ENCODE peak calls at places on chromosomes 5 and 9, in nine cellular contexts. M is CD8-positive, alpha-beta T cell; G is aorta; J is cardiac muscle cell; N is right atrium auricular region; Q is IMR-90; L is adipocyte; P is sigmoid colon; D is HepG2. K is an unnamed sample.
A peak's percentile ranks its signal among the peaks of the same experiment; 100 is the strongest.

GRCh38 chr5:56669534-56670483 is 145.5 kb upstream of the MAP3K1 start:
- DNase-seq in M (no peak), G (peak; percentile 83), J (peak; percentile 27), N (peak; percentile 79), Q (peak; percentile 12), L (no peak), P (peak; percentile 74), D (peak; percentile 48), K (peak; percentile 66)

GRCh38 chr9:129333961-129334743 is 156.1 kb upstream of the IER5L start:
- DNase-seq in M (no peak), G (peak; percentile 98), J (peak; percentile 93), N (peak; percentile 94), Q (peak; percentile 92), L (peak; percentile 96), P (peak; percentile 96), D (peak; percentile 94), K (peak; percentile 88)

GRCh38 chr5:2906302-2907090 is 155.0 kb upstream of the IRX2 start:
- DNase-seq in M (peak; percentile 41), G (no peak), J (no peak), N (peak; percentile 40), Q (no peak), L (no peak), P (no peak), D (no peak), K (no peak)

GRCh38 chr9:3903273-3903672 is 377.5 kb upstream of the RFX3 start:
- DNase-seq in M (no peak), G (no peak), J (no peak), N (no peak), Q (no peak), L (no peak), P (no peak), D (peak; percentile 89), K (no peak)

GRCh38 chr5:158326241-158326640 is 467.3 kb upstream of the CLINT1 start:
- DNase-seq in M (no peak), G (no peak), J (peak; percentile 4), N (no peak), Q (no peak), L (no peak), P (no peak), D (no peak), K (no peak)

GRCh38 chr5:93461751-93462150 is 119.3 kb downstream of the NR2F1-AS1 start:
- DNase-seq in M (no peak), G (no peak), J (no peak), N (no peak), Q (peak; percentile 68), L (no peak), P (no peak), D (no peak), K (no peak)

GRCh38 chr9:21096172-21096900 is 18.6 kb upstream of the IFNB1 start:
- DNase-seq in M (no peak), G (no peak), J (no peak), N (no peak), Q (peak; percentile 61), L (peak; percentile 73), P (no peak), D (no peak), K (no peak)

GRCh38 chr5:140764177-140765020 is 21.5 kb upstream of the PCDHA1 start:
- DNase-seq in M (no peak), G (no peak), J (no peak), N (no peak), Q (no peak), L (no peak), P (no peak), D (no peak), K (no peak)

GRCh38 chr5:76145945-76146344 is 62.8 kb downstream of the SV2C start:
- DNase-seq in M (no peak), G (no peak), J (no peak), N (no peak), Q (peak; percentile 1), L (no peak), P (no peak), D (peak; percentile 16), K (no peak)

GRCh38 chr5:141328231-141328630 is 2.1 kb upstream of the PCDHGA1 start:
- DNase-seq in M (no peak), G (no peak), J (no peak), N (no peak), Q (no peak), L (no peak), P (no peak), D (no peak), K (no peak)

GRCh38 chr5:135461752-135462151 is 9.6 kb upstream of the TIFAB start:
- DNase-seq in M (no peak), G (peak; percentile 16), J (no peak), N (no peak), Q (no peak), L (no peak), P (peak; percentile 44), D (no peak), K (no peak)
- H3K27me3 ChIP-seq in M (peaks cover 5% of the 10 kb centered on the region), G (no peaks in the 10 kb centered on the region), J (peaks cover 68% of the 10 kb centered on the region), N (no peaks in the 10 kb centered on the region), Q (peaks cover 55% of the 10 kb centered on the region), L (peaks cover 26% of the 10 kb centered on the region), P (peaks cover 10% of the 10 kb centered on the region), D (peaks cover 13% of the 10 kb centered on the region), K (peaks cover 59% of the 10 kb centered on the region)

GRCh38 chr5:160420331-160420610 is 1.4 kb upstream of the PTTG1 start:
- DNase-seq in M (no peak), G (no peak), J (no peak), N (no peak), Q (no peak), L (no peak), P (no peak), D (no peak), K (no peak)

GRCh38 chr5:160418561-160419457 is at the start of gene SLU7:
- DNase-seq in M (peak; percentile 94), G (peak; percentile 96), J (peak; percentile 96), N (peak; percentile 95), Q (peak; percentile 95), L (peak; percentile 99), P (peak; percentile 98), D (peak; percentile 90), K (peak; percentile 94)

GRCh38 chr5:160419458-160420330 is 813 bp upstream of the SLU7 start:
- DNase-seq in M (no peak), G (no peak), J (no peak), N (no peak), Q (no peak), L (no peak), P (no peak), D (no peak), K (no peak)

GRCh38 chr5:160421625-160422258 is at the start of gene PTTG1:
- DNase-seq in M (peak; percentile 90), G (peak; percentile 97), J (peak; percentile 99), N (peak; percentile 97), Q (peak; percentile 96), L (peak; percentile 99), P (peak; percentile 97), D (peak; percentile 93), K (peak; percentile 94)

DNA sequence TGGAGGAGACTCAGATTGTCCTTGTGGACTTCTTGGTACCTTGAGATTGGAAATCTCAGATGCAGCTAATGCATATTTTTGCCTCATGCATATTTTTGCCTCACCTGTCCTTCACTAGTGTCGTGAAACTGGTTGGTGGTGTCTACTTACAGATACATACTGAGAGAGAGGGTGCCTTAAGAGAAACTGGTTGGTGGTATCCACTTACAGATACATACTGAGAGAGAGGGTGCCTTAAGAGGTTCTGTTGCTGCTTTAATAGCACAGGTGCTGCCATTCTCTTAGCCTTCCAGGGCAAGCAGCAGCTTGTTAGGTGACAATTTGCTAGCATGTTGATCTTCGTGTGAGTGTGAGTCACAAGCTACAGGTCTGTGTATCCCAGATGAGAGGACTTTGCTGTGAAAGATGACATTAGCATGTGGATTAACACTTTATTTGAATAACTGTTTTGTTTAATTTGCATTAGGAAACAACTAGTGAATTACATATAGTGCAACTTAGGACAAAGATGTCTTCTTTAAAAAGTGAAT is 1.4 kb downstream of the PTTG1 start:
- DNase-seq in M (no peak), G (no peak), J (no peak), N (no peak), Q (no peak), L (no peak), P (no peak), D (no peak), K (no peak)
- H3K4me1 ChIP-seq in M (peaks cover 20% of the 10 kb centered on the region), G (no peaks in the 10 kb centered on the region), J (peaks cover 11% of the 10 kb centered on the region), N (peaks cover 20% of the 10 kb centered on the region), Q (peaks cover 7% of the 10 kb centered on the region), L (peaks cover 19% of the 10 kb centered on the region), P (no peaks in the 10 kb centered on the region), D (peaks cover 50% of the 10 kb centered on the region), K (peaks cover 14% of the 10 kb centered on the region)

GRCh38 chr9:132415181-132415580 is 5.2 kb downstream of the CFAP77 start:
- DNase-seq in M (no peak), G (no peak), J (no peak), N (no peak), Q (no peak), L (no peak), P (no peak), D (no peak), K (no peak)

GRCh38 chr9:132423503-132423902 is 13.5 kb downstream of the CFAP77 start:
- DNase-seq in M (no peak), G (no peak), J (no peak), N (no peak), Q (no peak), L (no peak), P (no peak), D (no peak), K (no peak)

GRCh38 chr9:132422574-132422973 is 12.6 kb downstream of the CFAP77 start:
- DNase-seq in M (no peak), G (no peak), J (no peak), N (no peak), Q (no peak), L (no peak), P (no peak), D (no peak), K (no peak)

DNA sequence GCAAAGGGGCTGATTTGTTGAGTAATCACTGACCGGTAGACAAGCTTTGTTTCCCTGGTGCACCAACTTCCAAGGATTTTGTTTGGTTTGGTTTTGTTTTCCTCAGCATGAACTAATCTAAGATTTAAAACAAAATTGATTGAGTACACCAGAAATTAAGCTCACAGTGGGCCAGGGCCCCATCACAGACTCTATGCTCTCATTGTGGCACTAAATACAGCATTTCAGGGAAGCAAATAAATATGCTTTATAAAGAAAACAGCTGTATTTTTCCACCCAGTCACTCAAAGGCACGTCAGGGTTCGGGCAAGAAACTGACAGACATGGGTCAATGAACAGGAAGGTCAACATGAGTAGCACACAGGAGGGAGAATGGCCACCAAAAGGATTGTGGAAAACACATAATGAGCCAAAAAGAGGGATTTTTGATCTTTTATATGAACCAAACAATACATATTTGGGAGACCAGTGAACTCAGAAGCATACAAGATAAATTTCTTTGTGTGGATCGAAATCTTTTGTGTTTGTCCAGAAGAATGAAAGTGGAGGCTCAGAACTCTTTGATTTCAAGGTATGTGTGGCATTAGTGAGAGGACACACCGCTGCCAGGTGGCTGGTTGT is 8.8 kb downstream of the CFAP77 start:
- DNase-seq in M (no peak), G (no peak), J (no peak), N (no peak), Q (no peak), L (no peak), P (no peak), D (no peak), K (no peak)
- H3K27me3 ChIP-seq in M (peaks cover 7% of the 10 kb centered on the region), G (peaks cover 2% of the 10 kb centered on the region), J (peaks cover 17% of the 10 kb centered on the region), N (no peaks in the 10 kb centered on the region), Q (peaks cover 52% of the 10 kb centered on the region), L (peaks cover 68% of the 10 kb centered on the region), P (peaks cover 81% of the 10 kb centered on the region), D (peaks cover 67% of the 10 kb centered on the region), K (peaks cover 43% of the 10 kb centered on the region)

DNA sequence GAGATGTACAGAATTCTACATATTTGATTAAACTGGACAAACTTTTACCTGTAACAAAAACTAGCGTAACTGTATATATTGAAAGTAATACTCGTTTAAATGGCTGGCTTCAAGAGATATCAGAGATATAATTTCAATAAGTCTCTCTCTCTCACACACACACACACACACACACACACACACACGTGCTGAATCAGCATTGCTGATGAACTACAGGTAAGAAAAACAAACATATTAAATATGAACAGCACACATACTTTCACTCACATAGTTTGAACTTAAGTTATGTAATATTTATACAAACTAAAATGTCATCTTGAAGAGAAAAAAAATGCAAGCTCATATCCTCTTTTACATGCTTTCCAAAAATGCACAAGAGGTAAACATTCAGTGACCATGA is 145.4 kb downstream of the BNC2 start:
- DNase-seq in M (no peak), G (no peak), J (no peak), N (no peak), Q (no peak), L (no peak), P (no peak), D (no peak), K (no peak)
- H3K4me1 ChIP-seq in M (no peaks in the 10 kb centered on the region), G (peaks cover 3% of the 10 kb centered on the region), J (peaks cover 4% of the 10 kb centered on the region), N (peaks cover 23% of the 10 kb centered on the region), Q (peaks cover 14% of the 10 kb centered on the region), L (peaks cover 67% of the 10 kb centered on the region), P (no peaks in the 10 kb centered on the region), D (no peaks in the 10 kb centered on the region), K (peaks cover 15% of the 10 kb centered on the region)